ENCODE peak calls at places on chromosomes 7 and 10, in nine cellular contexts. V, Z, H, S, L, X, U, W and R are unnamed samples.

GRCh38 chr7:140079121-140079536 is 16.4 kb upstream of the PARP12 start:
- DNase-seq in V (peak), Z (no peak), H (peak), S (no peak), L (no peak), X (no peak), U (no peak), W (peak), R (no peak)

GRCh38 chr10:31927597-31928530 is 767 bp downstream of the ARHGAP12 start:
- DNase-seq in V (peak), Z (peak), H (no peak), S (no peak), L (peak), X (no peak), U (peak), W (peak), R (peak)

GRCh38 chr7:20381406-20382034 is 50.8 kb downstream of the ITGB8 start:
- DNase-seq in V (no peak), Z (no peak), H (no peak), S (no peak), L (no peak), X (no peak), U (no peak), W (no peak), R (no peak)

GRCh38 chr7:73851410-73852338 is 9.3 kb upstream of the TMEM270 start:
- DNase-seq in V (peak), Z (no peak), H (no peak), S (peak), L (peak), X (peak), U (no peak), W (peak), R (peak)

GRCh38 chr7:151886783-151887182 is 9.9 kb upstream of the PRKAG2 start:
- DNase-seq in V (no peak), Z (peak), H (no peak), S (no peak), L (no peak), X (no peak), U (no peak), W (no peak), R (no peak)

GRCh38 chr7:18119985-18120384 is 92.3 kb upstream of the PRPS1L1 start:
- DNase-seq in V (no peak), Z (no peak), H (peak), S (no peak), L (no peak), X (no peak), U (no peak), W (peak), R (no peak)

GRCh38 chr7:109387530-109387929 is 817.9 kb downstream of the DNAJB9 start:
- DNase-seq in V (no peak), Z (no peak), H (no peak), S (no peak), L (no peak), X (no peak), U (no peak), W (no peak), R (peak)

GRCh38 chr10:86785021-86785420 is 28.6 kb downstream of the BMPR1A start:
- DNase-seq in V (no peak), Z (no peak), H (no peak), S (no peak), L (no peak), X (no peak), U (no peak), W (no peak), R (no peak)

GRCh38 chr10:53904506-53905241 is 896.4 kb downstream of the PCDH15 start:
- DNase-seq in V (no peak), Z (no peak), H (no peak), S (peak), L (no peak), X (no peak), U (no peak), W (no peak), R (no peak)

GRCh38 chr7:114953724-114954123 is 31.8 kb downstream of the MDFIC start:
- DNase-seq in V (no peak), Z (no peak), H (no peak), S (no peak), L (no peak), X (no peak), U (no peak), W (no peak), R (no peak)